ENCODE peak calls at places on chromosome 20, in eight cellular contexts. B is adrenal gland, F is fibroblast of mammary gland, R is ovary, O is IMR-90, M is Panc1, Y is stomach, U is fibroblast of lung. A is an unnamed sample.
A peak's percentile ranks its signal among the peaks of the same experiment; 100 is the strongest.

GRCh38 chr20:48745330-48745729 is 82.5 kb downstream of the PREX1 start:
- DNase-seq in B (no peak), F (peak; percentile 6), R (no peak), O (no peak), M (no peak), Y (no peak), U (no peak), A (no peak)

GRCh38 chr20:23449400-23449799 is 3.3 kb downstream of the CST11 start:
- DNase-seq in B (no peak), F (no peak), R (no peak), O (no peak), M (no peak), Y (no peak), U (peak; percentile 1), A (no peak)

GRCh38 chr20:62819494-62820174 is 2.8 kb downstream of the COL9A3 start:
- DNase-seq in B (no peak), F (peak; percentile 69), R (no peak), O (peak; percentile 50), M (no peak), Y (no peak), U (peak; percentile 36), A (no peak)

GRCh38 chr20:48739395-48740268 is 88.2 kb downstream of the PREX1 start:
- DNase-seq in B (no peak), F (no peak), R (no peak), O (no peak), M (no peak), Y (no peak), U (no peak), A (no peak)

GRCh38 chr20:56924316-56924975 is 295.3 kb downstream of the TFAP2C start:
- DNase-seq in B (no peak), F (no peak), R (no peak), O (no peak), M (no peak), Y (no peak), U (no peak), A (no peak)

GRCh38 chr20:25071722-25072121 is 10.2 kb downstream of the VSX1 start:
- DNase-seq in B (no peak), F (no peak), R (no peak), O (no peak), M (no peak), Y (peak; percentile 21), U (no peak), A (no peak)

GRCh38 chr20:51373713-51374481 is 168.6 kb downstream of the NFATC2 start:
- DNase-seq in B (peak; percentile 22), F (no peak), R (no peak), O (no peak), M (no peak), Y (peak; percentile 85), U (peak; percentile 43), A (no peak)

GRCh38 chr20:11901127-11901526 is 16.6 kb upstream of the BTBD3 start:
- DNase-seq in B (no peak), F (peak; percentile 89), R (no peak), O (peak; percentile 90), M (no peak), Y (no peak), U (peak; percentile 97), A (no peak)

GRCh38 chr20:4067600-4068261 is 52.4 kb upstream of the RNF24 start:
- DNase-seq in B (no peak), F (peak; percentile 94), R (no peak), O (peak; percentile 88), M (no peak), Y (no peak), U (peak; percentile 87), A (peak; percentile 81)

GRCh38 chr20:63494084-63494419 is 4.8 kb downstream of the EEF1A2 start:
- DNase-seq in B (no peak), F (no peak), R (no peak), O (no peak), M (no peak), Y (no peak), U (no peak), A (no peak)

GRCh38 chr20:44467289-44467883 is 8.3 kb upstream of the TTPAL start:
- DNase-seq in B (peak; percentile 33), F (peak; percentile 99), R (peak; percentile 36), O (no peak), M (no peak), Y (no peak), U (no peak), A (no peak)

GRCh38 chr20:44460795-44461141 is 14.9 kb upstream of the TTPAL start:
- DNase-seq in B (no peak), F (peak; percentile 62), R (no peak), O (peak; percentile 23), M (no peak), Y (no peak), U (peak; percentile 16), A (no peak)

GRCh38 chr20:20546402-20546801 is 166.0 kb downstream of the RALGAPA2 start:
- DNase-seq in B (no peak), F (no peak), R (no peak), O (no peak), M (no peak), Y (no peak), U (no peak), A (no peak)

GRCh38 chr20:14764511-14765369 is 427.3 kb upstream of the FLRT3 start:
- DNase-seq in B (no peak), F (no peak), R (no peak), O (no peak), M (no peak), Y (peak; percentile 85), U (no peak), A (no peak)

GRCh38 chr20:51750037-51750769 is 18.0 kb downstream of the ATP9A start:
- DNase-seq in B (peak; percentile 92), F (peak; percentile 99), R (peak; percentile 44), O (peak; percentile 94), M (peak; percentile 98), Y (peak; percentile 87), U (peak; percentile 92), A (peak; percentile 94)

GRCh38 chr20:63693975-63694595 is 2.4 kb upstream of the TNFRSF6B start:
- DNase-seq in B (no peak), F (no peak), R (peak; percentile 16), O (no peak), M (no peak), Y (no peak), U (no peak), A (no peak)

GRCh38 chr20:40668449-40669228 is 20.4 kb downstream of the MAFB start:
- DNase-seq in B (no peak), F (no peak), R (no peak), O (no peak), M (no peak), Y (no peak), U (peak; percentile 16), A (no peak)

GRCh38 chr20:23702021-23702420 is 13.2 kb upstream of the CST4 start:
- DNase-seq in B (no peak), F (no peak), R (no peak), O (peak; percentile 2), M (no peak), Y (no peak), U (no peak), A (no peak)

GRCh38 chr20:14148042-14148441 is 152.7 kb downstream of the MACROD2 start:
- DNase-seq in B (no peak), F (no peak), R (no peak), O (peak; percentile 33), M (no peak), Y (no peak), U (peak; percentile 64), A (no peak)

GRCh38 chr20:53801609-53802370 is 208.2 kb upstream of the ZNF217 start:
- DNase-seq in B (no peak), F (no peak), R (no peak), O (no peak), M (no peak), Y (no peak), U (no peak), A (no peak)

GRCh38 chr20:2387180-2387577 is 6.5 kb downstream of the TGM6 start:
- DNase-seq in B (no peak), F (peak; percentile 43), R (no peak), O (peak; percentile 19), M (no peak), Y (no peak), U (peak; percentile 43), A (peak; percentile 47)

GRCh38 chr20:20492521-20493334 is 124.8 kb downstream of the INSM1 start:
- DNase-seq in B (no peak), F (no peak), R (no peak), O (no peak), M (no peak), Y (peak; percentile 42), U (peak; percentile 78), A (no peak)

GRCh38 chr20:49821850-49822249 is 9.2 kb downstream of the SLC9A8 start:
- DNase-seq in B (no peak), F (peak; percentile 53), R (peak; percentile 45), O (peak; percentile 71), M (no peak), Y (no peak), U (peak; percentile 81), A (no peak)
- TF ChIP-seq CTCF in B (no peak), F (peak; percentile 34), R (no peak), O (peak; percentile 42), M (no peak), Y (no peak), U (peak; percentile 48), A (peak; percentile 44)

GRCh38 chr20:17958326-17959256 is 10.0 kb downstream of the SNX5 start:
- DNase-seq in B (no peak), F (peak; percentile 45), R (no peak), O (peak; percentile 61), M (no peak), Y (no peak), U (peak; percentile 55), A (no peak)
- H3K4me3 ChIP-seq in B (no peak overlapping the region), F (no peak overlapping the region), R (no peak overlapping the region), O (no peak overlapping the region), M (no peak overlapping the region), Y (no peak overlapping the region), U (no peak overlapping the region), A (no peak overlapping the region)

GRCh38 chr20:38214871-38215788 is 45.4 kb downstream of the KIAA1755 start:
- DNase-seq in B (no peak), F (no peak), R (no peak), O (no peak), M (no peak), Y (no peak), U (no peak), A (no peak)
- TF ChIP-seq CTCF in B (no peak), F (peak; percentile 11), R (no peak), O (no peak), M (no peak), Y (no peak), U (peak; percentile 33), A (no peak)

GRCh38 chr20:46101957-46102356 is 12.2 kb upstream of the NCOA5 start:
- DNase-seq in B (no peak), F (no peak), R (no peak), O (no peak), M (no peak), Y (no peak), U (no peak), A (no peak)

GRCh38 chr20:46104262-46104661 is 13.9 kb upstream of the CD40 start:
- DNase-seq in B (no peak), F (no peak), R (no peak), O (no peak), M (no peak), Y (no peak), U (no peak), A (no peak)

GRCh38 chr20:46102940-46103339 is 13.2 kb upstream of the NCOA5 start:
- DNase-seq in B (no peak), F (no peak), R (no peak), O (no peak), M (no peak), Y (no peak), U (no peak), A (no peak)

GRCh38 chr20:46099491-46100287 is 9.9 kb upstream of the NCOA5 start:
- DNase-seq in B (no peak), F (no peak), R (no peak), O (no peak), M (no peak), Y (no peak), U (no peak), A (no peak)
- H3K4me3 ChIP-seq in B (no peak overlapping the region), F (no peak overlapping the region), R (no peak overlapping the region), O (no peak overlapping the region), M (no peak overlapping the region), Y (no peak overlapping the region), U (no peak overlapping the region), A (no peak overlapping the region)